ENCODE peak calls at places on chromosome 16, in nine cellular contexts. E is coronary artery; U is dorsolateral prefrontal cortex; C is Jurkat, Clone E6-1; B is AG09309; Q is astrocyte of the spinal cord; L is GM12864; S is stomach; J is lower lobe of right lung. T is an unnamed sample.

GRCh38 chr16:85005278-85006069 is 5.9 kb downstream of the ZDHHC7 start:
- DNase-seq in C (no peak), L (no peak), Q (peak; percentile 46), E (no peak), U (no peak), B (no peak), J (peak; percentile 15), S (no peak), T (no peak)

GRCh38 chr16:53220585-53220984 is 165.8 kb downstream of the CHD9 start:
- DNase-seq in U (no peak), E (no peak), Q (peak; percentile 26), B (peak; percentile 27), L (no peak), J (no peak), S (no peak), C (no peak), T (no peak)

GRCh38 chr16:89613101-89613953 is at the start of gene DPEP1:
- DNase-seq in J (no peak), Q (no peak), B (no peak), C (no peak), S (no peak), E (no peak), L (no peak), U (no peak), T (no peak)

GRCh38 chr16:81718637-81719036 is 60.5 kb upstream of the PLCG2 start:
- DNase-seq in U (no peak), B (no peak), C (no peak), J (no peak), Q (no peak), S (no peak), E (no peak), L (no peak), T (no peak)

GRCh38 chr16:53007095-53007494 is 45.6 kb downstream of the CHD9NB start:
- DNase-seq in Q (no peak), U (no peak), E (no peak), C (peak; percentile 6), B (no peak), S (no peak), J (no peak), L (no peak), T (no peak)

GRCh38 chr16:11624645-11625607 is 38.2 kb upstream of the LITAF start:
- DNase-seq in U (no peak), Q (no peak), J (no peak), B (no peak), C (no peak), S (no peak), E (no peak), L (no peak), T (no peak)

GRCh38 chr16:84294196-84295142 is at the start of gene WFDC1:
- DNase-seq in L (no peak), J (peak; percentile 51), C (no peak), B (no peak), E (peak; percentile 90), S (no peak), Q (no peak), U (peak; percentile 60), T (no peak)

GRCh38 chr16:87351320-87351698 is 32.3 kb downstream of the FBXO31 start:
- DNase-seq in L (no peak), Q (no peak), S (no peak), J (no peak), E (no peak), C (no peak), B (no peak), U (no peak), T (no peak)

GRCh38 chr16:67182288-67182687 is 1.5 kb downstream of the MATCAP1 start:
- DNase-seq in B (no peak), Q (no peak), J (no peak), L (no peak), E (no peak), C (no peak), S (no peak), U (no peak), T (no peak)
- H3K4me3 ChIP-seq in B (no peak overlapping the region), Q (no peak overlapping the region), J (no peak overlapping the region), L (peak overlapping the region; percentile 84), E (no peak overlapping the region), C (peak overlapping the region; percentile 87), S (no peak overlapping the region), U (peak overlapping the region; percentile 78), T (peak overlapping the region; percentile 80)

GRCh38 chr16:10578474-10579316 is 1.7 kb downstream of the EMP2 start:
- DNase-seq in C (no peak), U (no peak), S (peak; percentile 39), J (peak; percentile 85), Q (no peak), E (no peak), L (no peak), B (no peak), T (no peak)
- H3K4me3 ChIP-seq in C (no peak overlapping the region), U (peak overlapping the region; percentile 59), S (peak overlapping the region; percentile 87), J (peak overlapping the region; percentile 89), Q (no peak overlapping the region), E (peak overlapping the region; percentile 96), L (no peak overlapping the region), B (no peak overlapping the region), T (no peak overlapping the region)

GRCh38 chr16:2030036-2030435 is 3.3 kb downstream of the NHERF2 start:
- DNase-seq in S (no peak), Q (no peak), U (no peak), E (no peak), L (no peak), J (no peak), C (no peak), B (no peak), T (no peak)
- H3K4me3 ChIP-seq in S (peak overlapping the region; percentile 83), Q (no peak overlapping the region), U (no peak overlapping the region), E (peak overlapping the region; percentile 91), L (no peak overlapping the region), J (peak overlapping the region; percentile 84), C (no peak overlapping the region), B (no peak overlapping the region), T (no peak overlapping the region)

GRCh38 chr16:56916571-56917403 is 15.2 kb upstream of the HERPUD1 start:
- DNase-seq in S (no peak), L (peak; percentile 81), Q (no peak), U (no peak), J (no peak), C (peak; percentile 47), B (no peak), E (no peak), T (no peak)
- H3K4me3 ChIP-seq in S (no peak overlapping the region), L (no peak overlapping the region), Q (no peak overlapping the region), U (no peak overlapping the region), J (no peak overlapping the region), C (no peak overlapping the region), B (no peak overlapping the region), E (no peak overlapping the region), T (no peak overlapping the region)

GRCh38 chr16:3950343-3951193 is 70.1 kb upstream of the CREBBP start:
- DNase-seq in C (no peak), U (no peak), E (peak; percentile 96), S (peak; percentile 54), L (no peak), J (peak; percentile 86), B (peak; percentile 91), Q (peak; percentile 94), T (peak; percentile 53)
- H3K4me3 ChIP-seq in C (no peak overlapping the region), U (no peak overlapping the region), E (peak overlapping the region; percentile 59), S (no peak overlapping the region), L (no peak overlapping the region), J (peak overlapping the region; percentile 30), B (peak overlapping the region; percentile 23), Q (no peak overlapping the region), T (no peak overlapping the region)

GRCh38 chr16:70661918-70662641 is 15.7 kb downstream of the IL34 start:
- DNase-seq in J (no peak), U (no peak), E (no peak), L (no peak), B (no peak), S (no peak), Q (peak; percentile 58), C (no peak), T (no peak)
- H3K4me3 ChIP-seq in J (no peak overlapping the region), U (no peak overlapping the region), E (no peak overlapping the region), L (no peak overlapping the region), B (no peak overlapping the region), S (no peak overlapping the region), Q (no peak overlapping the region), C (no peak overlapping the region), T (no peak overlapping the region)

T was measured in LNCaP clone FGC.